ENCODE peak calls at places on chromosomes 6 and 20, in ten cellular contexts. One of them, this sample, is unnamed.
A peak's percentile ranks its signal among the peaks of the same experiment; 100 is the strongest.

GRCh38 chr6:31356216-31356945 is 598 bp downstream of the HLA-B start:
- DNase-seq in thoracic aorta: no peak
- DNase-seq in T-helper 1 cell: peak; percentile 35
- DNase-seq in colonic mucosa: peak; percentile 48
- DNase-seq in NCI-H1694 treated with DMSO at 0.1 percent for 48 hours: no peak
- DNase-seq in hippocampal formation: no peak
- DNase-seq in WTC11: no peak
- DNase-seq in mesendoderm: no peak
- DNase-seq in psoas muscle: peak; percentile 46
- DNase-seq in activated gamma-delta T cell: peak; percentile 41
- DNase-seq in this sample: peak; percentile 29

GRCh38 chr20:8363970-8364733 is 232.1 kb downstream of the PLCB1 start:
- DNase-seq in hippocampal formation: no peak
- DNase-seq in thoracic aorta: no peak
- DNase-seq in NCI-H1694 treated with DMSO at 0.1 percent for 48 hours: no peak
- DNase-seq in activated gamma-delta T cell: no peak
- DNase-seq in T-helper 1 cell: no peak
- DNase-seq in colonic mucosa: no peak
- DNase-seq in psoas muscle: no peak
- DNase-seq in mesendoderm: no peak
- DNase-seq in WTC11: no peak
- DNase-seq in this sample: no peak

GRCh38 chr6:35359744-35360348 is 17.5 kb downstream of the PPARD start:
- DNase-seq in mesendoderm: no peak
- DNase-seq in thoracic aorta: no peak
- DNase-seq in activated gamma-delta T cell: no peak
- DNase-seq in psoas muscle: no peak
- DNase-seq in WTC11: no peak
- DNase-seq in hippocampal formation: peak; percentile 44
- DNase-seq in colonic mucosa: no peak
- DNase-seq in NCI-H1694 treated with DMSO at 0.1 percent for 48 hours: no peak
- DNase-seq in T-helper 1 cell: no peak
- DNase-seq in this sample: peak; percentile 99

GRCh38 chr6:97068211-97068610 is 143.7 kb downstream of the KLHL32 start:
- DNase-seq in WTC11: no peak
- DNase-seq in T-helper 1 cell: no peak
- DNase-seq in psoas muscle: no peak
- DNase-seq in activated gamma-delta T cell: no peak
- DNase-seq in hippocampal formation: no peak
- DNase-seq in mesendoderm: no peak
- DNase-seq in thoracic aorta: no peak
- DNase-seq in colonic mucosa: no peak
- DNase-seq in NCI-H1694 treated with DMSO at 0.1 percent for 48 hours: peak; percentile 25
- DNase-seq in this sample: peak; percentile 2

GRCh38 chr6:135517527-135517926 is 20.0 kb upstream of the AHI1 start:
- DNase-seq in mesendoderm: no peak
- DNase-seq in thoracic aorta: no peak
- DNase-seq in NCI-H1694 treated with DMSO at 0.1 percent for 48 hours: no peak
- DNase-seq in colonic mucosa: no peak
- DNase-seq in activated gamma-delta T cell: no peak
- DNase-seq in WTC11: no peak
- DNase-seq in T-helper 1 cell: no peak
- DNase-seq in psoas muscle: no peak
- DNase-seq in hippocampal formation: no peak
- DNase-seq in this sample: no peak

GRCh38 chr6:129709451-129709908 is 497 bp downstream of the ARHGAP18 start:
- DNase-seq in psoas muscle: no peak
- DNase-seq in thoracic aorta: no peak
- DNase-seq in T-helper 1 cell: no peak
- DNase-seq in mesendoderm: no peak
- DNase-seq in WTC11: no peak
- DNase-seq in activated gamma-delta T cell: no peak
- DNase-seq in NCI-H1694 treated with DMSO at 0.1 percent for 48 hours: no peak
- DNase-seq in colonic mucosa: peak; percentile 36
- DNase-seq in hippocampal formation: peak; percentile 18
- DNase-seq in this sample: peak; percentile 73

GRCh38 chr6:24494726-24495515 is at the start of gene ALDH5A1:
- DNase-seq in WTC11: peak; percentile 78
- DNase-seq in T-helper 1 cell: peak; percentile 55
- DNase-seq in hippocampal formation: peak; percentile 59
- DNase-seq in mesendoderm: peak; percentile 73
- DNase-seq in activated gamma-delta T cell: peak; percentile 57
- DNase-seq in psoas muscle: peak; percentile 77
- DNase-seq in NCI-H1694 treated with DMSO at 0.1 percent for 48 hours: peak; percentile 51
- DNase-seq in colonic mucosa: peak; percentile 77
- DNase-seq in thoracic aorta: peak; percentile 11
- DNase-seq in this sample: peak; percentile 56

GRCh38 chr6:146183831-146184230 is 155.0 kb downstream of the GRM1 start:
- DNase-seq in colonic mucosa: no peak
- DNase-seq in T-helper 1 cell: no peak
- DNase-seq in psoas muscle: no peak
- DNase-seq in mesendoderm: no peak
- DNase-seq in activated gamma-delta T cell: no peak
- DNase-seq in hippocampal formation: no peak
- DNase-seq in WTC11: no peak
- DNase-seq in NCI-H1694 treated with DMSO at 0.1 percent for 48 hours: no peak
- DNase-seq in thoracic aorta: no peak
- DNase-seq in this sample: no peak

GRCh38 chr6:47153066-47153755 is 111.1 kb upstream of the ADGRF1 start:
- DNase-seq in hippocampal formation: no peak
- DNase-seq in thoracic aorta: no peak
- DNase-seq in psoas muscle: no peak
- DNase-seq in mesendoderm: peak; percentile 99
- DNase-seq in T-helper 1 cell: no peak
- DNase-seq in NCI-H1694 treated with DMSO at 0.1 percent for 48 hours: no peak
- DNase-seq in activated gamma-delta T cell: no peak
- DNase-seq in colonic mucosa: no peak
- DNase-seq in WTC11: no peak
- DNase-seq in this sample: peak; percentile 68

GRCh38 chr6:17972978-17973622 is 14.3 kb downstream of the KIF13A start:
- DNase-seq in mesendoderm: peak; percentile 65
- DNase-seq in psoas muscle: no peak
- DNase-seq in activated gamma-delta T cell: no peak
- DNase-seq in colonic mucosa: no peak
- DNase-seq in hippocampal formation: no peak
- DNase-seq in T-helper 1 cell: no peak
- DNase-seq in NCI-H1694 treated with DMSO at 0.1 percent for 48 hours: no peak
- DNase-seq in WTC11: no peak
- DNase-seq in thoracic aorta: no peak
- DNase-seq in this sample: no peak

GRCh38 chr6:3888153-3888957 is 39.2 kb downstream of the FAM50B start:
- DNase-seq in thoracic aorta: no peak
- DNase-seq in WTC11: no peak
- DNase-seq in T-helper 1 cell: no peak
- DNase-seq in activated gamma-delta T cell: no peak
- DNase-seq in mesendoderm: no peak
- DNase-seq in NCI-H1694 treated with DMSO at 0.1 percent for 48 hours: no peak
- DNase-seq in hippocampal formation: no peak
- DNase-seq in psoas muscle: peak; percentile 68
- DNase-seq in colonic mucosa: peak; percentile 44
- DNase-seq in this sample: no peak

GRCh38 chr6:53659458-53659857 is 6.1 kb downstream of the KLHL31 start:
- DNase-seq in thoracic aorta: no peak
- DNase-seq in mesendoderm: no peak
- DNase-seq in NCI-H1694 treated with DMSO at 0.1 percent for 48 hours: no peak
- DNase-seq in WTC11: no peak
- DNase-seq in colonic mucosa: no peak
- DNase-seq in activated gamma-delta T cell: no peak
- DNase-seq in T-helper 1 cell: no peak
- DNase-seq in psoas muscle: no peak
- DNase-seq in hippocampal formation: no peak
- DNase-seq in this sample: no peak

GRCh38 chr20:64035066-64035932 is 683 bp upstream of the C20orf204 start:
- DNase-seq in activated gamma-delta T cell: no peak
- DNase-seq in psoas muscle: no peak
- DNase-seq in mesendoderm: no peak
- DNase-seq in hippocampal formation: no peak
- DNase-seq in T-helper 1 cell: no peak
- DNase-seq in NCI-H1694 treated with DMSO at 0.1 percent for 48 hours: no peak
- DNase-seq in WTC11: no peak
- DNase-seq in thoracic aorta: no peak
- DNase-seq in colonic mucosa: no peak
- DNase-seq in this sample: no peak

GRCh38 chr20:57774111-57774880 is 64.5 kb upstream of the PMEPA1 start:
- DNase-seq in hippocampal formation: no peak
- DNase-seq in WTC11: no peak
- DNase-seq in NCI-H1694 treated with DMSO at 0.1 percent for 48 hours: no peak
- DNase-seq in psoas muscle: no peak
- DNase-seq in colonic mucosa: no peak
- DNase-seq in mesendoderm: no peak
- DNase-seq in thoracic aorta: no peak
- DNase-seq in T-helper 1 cell: no peak
- DNase-seq in activated gamma-delta T cell: no peak
- DNase-seq in this sample: no peak

GRCh38 chr20:8689337-8689736 is 379.6 kb upstream of the PLCB4 start:
- DNase-seq in colonic mucosa: no peak
- DNase-seq in hippocampal formation: no peak
- DNase-seq in NCI-H1694 treated with DMSO at 0.1 percent for 48 hours: no peak
- DNase-seq in T-helper 1 cell: no peak
- DNase-seq in activated gamma-delta T cell: no peak
- DNase-seq in WTC11: no peak
- DNase-seq in psoas muscle: no peak
- DNase-seq in thoracic aorta: no peak
- DNase-seq in mesendoderm: no peak
- DNase-seq in this sample: no peak

GRCh38 chr6:27157461-27158315 is 89.8 kb upstream of the PRSS16 start:
- DNase-seq in colonic mucosa: peak; percentile 76
- DNase-seq in hippocampal formation: peak; percentile 35
- DNase-seq in T-helper 1 cell: peak; percentile 83
- DNase-seq in psoas muscle: peak; percentile 57
- DNase-seq in activated gamma-delta T cell: peak; percentile 30
- DNase-seq in NCI-H1694 treated with DMSO at 0.1 percent for 48 hours: peak; percentile 65
- DNase-seq in WTC11: peak; percentile 78
- DNase-seq in mesendoderm: peak; percentile 86
- DNase-seq in thoracic aorta: no peak
- DNase-seq in this sample: peak; percentile 85

GRCh38 chr6:97240222-97240621 is 42.8 kb downstream of the MMS22L start:
- DNase-seq in WTC11: no peak
- DNase-seq in psoas muscle: no peak
- DNase-seq in T-helper 1 cell: no peak
- DNase-seq in NCI-H1694 treated with DMSO at 0.1 percent for 48 hours: no peak
- DNase-seq in activated gamma-delta T cell: no peak
- DNase-seq in colonic mucosa: no peak
- DNase-seq in hippocampal formation: no peak
- DNase-seq in mesendoderm: no peak
- DNase-seq in thoracic aorta: no peak
- DNase-seq in this sample: peak; percentile 53

GRCh38 chr6:154457881-154458284 is 52.6 kb downstream of the CNKSR3 start:
- DNase-seq in colonic mucosa: no peak
- DNase-seq in T-helper 1 cell: no peak
- DNase-seq in activated gamma-delta T cell: no peak
- DNase-seq in hippocampal formation: no peak
- DNase-seq in WTC11: no peak
- DNase-seq in psoas muscle: no peak
- DNase-seq in thoracic aorta: no peak
- DNase-seq in mesendoderm: no peak
- DNase-seq in NCI-H1694 treated with DMSO at 0.1 percent for 48 hours: no peak
- DNase-seq in this sample: peak; percentile 83

GRCh38 chr20:1802385-1803215 is 92.6 kb upstream of the SIRPA start:
- DNase-seq in NCI-H1694 treated with DMSO at 0.1 percent for 48 hours: no peak
- DNase-seq in thoracic aorta: no peak
- DNase-seq in colonic mucosa: peak; percentile 70
- DNase-seq in mesendoderm: peak; percentile 86
- DNase-seq in T-helper 1 cell: peak; percentile 7
- DNase-seq in activated gamma-delta T cell: no peak
- DNase-seq in WTC11: peak; percentile 79
- DNase-seq in psoas muscle: peak; percentile 65
- DNase-seq in hippocampal formation: peak; percentile 89
- DNase-seq in this sample: peak; percentile 74

GRCh38 chr6:81572020-81572419 is 180.5 kb downstream of the TENT5A start:
- DNase-seq in NCI-H1694 treated with DMSO at 0.1 percent for 48 hours: no peak
- DNase-seq in psoas muscle: no peak
- DNase-seq in WTC11: no peak
- DNase-seq in hippocampal formation: no peak
- DNase-seq in mesendoderm: no peak
- DNase-seq in colonic mucosa: no peak
- DNase-seq in T-helper 1 cell: no peak
- DNase-seq in activated gamma-delta T cell: no peak
- DNase-seq in thoracic aorta: no peak
- DNase-seq in this sample: no peak

GRCh38 chr20:54103067-54103761 is 32.8 kb upstream of the BCAS1 start:
- DNase-seq in mesendoderm: peak; percentile 82
- DNase-seq in psoas muscle: peak; percentile 53
- DNase-seq in T-helper 1 cell: peak; percentile 59
- DNase-seq in hippocampal formation: peak; percentile 4
- DNase-seq in colonic mucosa: peak; percentile 93
- DNase-seq in activated gamma-delta T cell: no peak
- DNase-seq in WTC11: peak; percentile 88
- DNase-seq in thoracic aorta: no peak
- DNase-seq in NCI-H1694 treated with DMSO at 0.1 percent for 48 hours: no peak
- DNase-seq in this sample: peak; percentile 80

GRCh38 chr6:27492776-27493175 is 19.9 kb upstream of the ZNF184 start:
- DNase-seq in thoracic aorta: no peak
- DNase-seq in psoas muscle: no peak
- DNase-seq in colonic mucosa: no peak
- DNase-seq in WTC11: no peak
- DNase-seq in hippocampal formation: peak; percentile 39
- DNase-seq in activated gamma-delta T cell: no peak
- DNase-seq in T-helper 1 cell: no peak
- DNase-seq in mesendoderm: no peak
- DNase-seq in NCI-H1694 treated with DMSO at 0.1 percent for 48 hours: no peak
- DNase-seq in this sample: no peak

GRCh38 chr20:31849306-31849930 is 4.0 kb upstream of the FOXS1 start:
- DNase-seq in colonic mucosa: peak; percentile 57
- DNase-seq in psoas muscle: no peak
- DNase-seq in mesendoderm: no peak
- DNase-seq in WTC11: no peak
- DNase-seq in T-helper 1 cell: no peak
- DNase-seq in hippocampal formation: no peak
- DNase-seq in NCI-H1694 treated with DMSO at 0.1 percent for 48 hours: no peak
- DNase-seq in thoracic aorta: no peak
- DNase-seq in activated gamma-delta T cell: no peak
- DNase-seq in this sample: no peak

GRCh38 chr20:62652051-62652893 is 10.0 kb downstream of the SLCO4A1 start:
- DNase-seq in WTC11: peak; percentile 50
- DNase-seq in psoas muscle: peak; percentile 94
- DNase-seq in mesendoderm: peak; percentile 91
- DNase-seq in hippocampal formation: peak; percentile 39
- DNase-seq in colonic mucosa: peak; percentile 94
- DNase-seq in thoracic aorta: peak; percentile 85
- DNase-seq in NCI-H1694 treated with DMSO at 0.1 percent for 48 hours: no peak
- DNase-seq in activated gamma-delta T cell: no peak
- DNase-seq in T-helper 1 cell: peak; percentile 51
- DNase-seq in this sample: peak; percentile 100

GRCh38 chr6:166360243-166361079 is 18.1 kb upstream of the SFT2D1 start:
- DNase-seq in WTC11: no peak
- DNase-seq in hippocampal formation: no peak
- DNase-seq in NCI-H1694 treated with DMSO at 0.1 percent for 48 hours: no peak
- DNase-seq in T-helper 1 cell: no peak
- DNase-seq in activated gamma-delta T cell: no peak
- DNase-seq in colonic mucosa: no peak
- DNase-seq in psoas muscle: no peak
- DNase-seq in mesendoderm: peak; percentile 24
- DNase-seq in thoracic aorta: no peak
- DNase-seq in this sample: no peak

GRCh38 chr6:127606131-127606562 is 29.2 kb downstream of the C6orf58 start:
- DNase-seq in NCI-H1694 treated with DMSO at 0.1 percent for 48 hours: peak; percentile 82
- DNase-seq in thoracic aorta: no peak
- DNase-seq in colonic mucosa: no peak
- DNase-seq in WTC11: peak; percentile 24
- DNase-seq in mesendoderm: peak; percentile 80
- DNase-seq in psoas muscle: no peak
- DNase-seq in activated gamma-delta T cell: no peak
- DNase-seq in hippocampal formation: no peak
- DNase-seq in T-helper 1 cell: no peak
- DNase-seq in this sample: peak; percentile 65

GRCh38 chr6:722608-723007 is 29.7 kb upstream of the EXOC2 start:
- DNase-seq in colonic mucosa: no peak
- DNase-seq in mesendoderm: no peak
- DNase-seq in hippocampal formation: no peak
- DNase-seq in activated gamma-delta T cell: no peak
- DNase-seq in psoas muscle: no peak
- DNase-seq in NCI-H1694 treated with DMSO at 0.1 percent for 48 hours: no peak
- DNase-seq in thoracic aorta: no peak
- DNase-seq in WTC11: no peak
- DNase-seq in T-helper 1 cell: no peak
- DNase-seq in this sample: peak; percentile 74